ENCODE peak calls at places on chromosome 3, in nine cellular contexts. One of them, this sample, is unnamed.

GRCh38 chr3:23659274-23659673 is 146.5 kb upstream of the UBE2E1 start:
- DNase-seq in stimulated activated CD4-positive, alpha-beta T cell treated with anti-CD3 and anti-CD28 coated beads, Interleukin-15, amount 100 ng/mL, for 24 hours: no peak
- DNase-seq in H9: no peak
- DNase-seq in GM13976: peak
- DNase-seq in PC-3: no peak
- DNase-seq in activated CD8-positive, alpha-beta memory T cell treated with anti-CD3 and anti-CD28 coated beads for 1 hour: no peak
- DNase-seq in hippocampal formation: peak
- DNase-seq in HT1080: no peak
- DNase-seq in KG1: peak
- DNase-seq in this sample: peak

GRCh38 chr3:89335693-89336092 is 228.3 kb downstream of the EPHA3 start:
- DNase-seq in stimulated activated CD4-positive, alpha-beta T cell treated with anti-CD3 and anti-CD28 coated beads, Interleukin-15, amount 100 ng/mL, for 24 hours: no peak
- DNase-seq in HT1080: no peak
- DNase-seq in KG1: no peak
- DNase-seq in hippocampal formation: no peak
- DNase-seq in H9: no peak
- DNase-seq in activated CD8-positive, alpha-beta memory T cell treated with anti-CD3 and anti-CD28 coated beads for 1 hour: no peak
- DNase-seq in GM13976: no peak
- DNase-seq in PC-3: no peak
- DNase-seq in this sample: no peak

GRCh38 chr3:185070491-185071335 is 82.1 kb downstream of the C3orf70 start:
- DNase-seq in activated CD8-positive, alpha-beta memory T cell treated with anti-CD3 and anti-CD28 coated beads for 1 hour: no peak
- DNase-seq in PC-3: peak
- DNase-seq in HT1080: peak
- DNase-seq in GM13976: no peak
- DNase-seq in KG1: no peak
- DNase-seq in hippocampal formation: no peak
- DNase-seq in stimulated activated CD4-positive, alpha-beta T cell treated with anti-CD3 and anti-CD28 coated beads, Interleukin-15, amount 100 ng/mL, for 24 hours: no peak
- DNase-seq in H9: peak
- DNase-seq in this sample: no peak

GRCh38 chr3:138195491-138195890 is 8.4 kb downstream of the ARMC8 start:
- DNase-seq in H9: no peak
- DNase-seq in hippocampal formation: peak
- DNase-seq in GM13976: no peak
- DNase-seq in KG1: no peak
- DNase-seq in stimulated activated CD4-positive, alpha-beta T cell treated with anti-CD3 and anti-CD28 coated beads, Interleukin-15, amount 100 ng/mL, for 24 hours: no peak
- DNase-seq in activated CD8-positive, alpha-beta memory T cell treated with anti-CD3 and anti-CD28 coated beads for 1 hour: no peak
- DNase-seq in PC-3: no peak
- DNase-seq in HT1080: no peak
- DNase-seq in this sample: no peak

GRCh38 chr3:115239717-115240116 is 92.6 kb upstream of the ZBTB20 start:
- DNase-seq in H9: no peak
- DNase-seq in hippocampal formation: peak
- DNase-seq in activated CD8-positive, alpha-beta memory T cell treated with anti-CD3 and anti-CD28 coated beads for 1 hour: no peak
- DNase-seq in HT1080: peak
- DNase-seq in GM13976: no peak
- DNase-seq in stimulated activated CD4-positive, alpha-beta T cell treated with anti-CD3 and anti-CD28 coated beads, Interleukin-15, amount 100 ng/mL, for 24 hours: no peak
- DNase-seq in PC-3: peak
- DNase-seq in KG1: no peak
- DNase-seq in this sample: no peak

GRCh38 chr3:46811615-46812236 is 51.5 kb downstream of the MYL3 start:
- DNase-seq in GM13976: no peak
- DNase-seq in hippocampal formation: no peak
- DNase-seq in KG1: no peak
- DNase-seq in PC-3: no peak
- DNase-seq in HT1080: no peak
- DNase-seq in stimulated activated CD4-positive, alpha-beta T cell treated with anti-CD3 and anti-CD28 coated beads, Interleukin-15, amount 100 ng/mL, for 24 hours: no peak
- DNase-seq in activated CD8-positive, alpha-beta memory T cell treated with anti-CD3 and anti-CD28 coated beads for 1 hour: no peak
- DNase-seq in H9: peak
- DNase-seq in this sample: no peak

GRCh38 chr3:184361532-184361931 is at the start of the genes CLCN2 and POLR2H:
- DNase-seq in GM13976: peak
- DNase-seq in hippocampal formation: peak
- DNase-seq in PC-3: peak
- DNase-seq in KG1: no peak
- DNase-seq in H9: peak
- DNase-seq in activated CD8-positive, alpha-beta memory T cell treated with anti-CD3 and anti-CD28 coated beads for 1 hour: no peak
- DNase-seq in HT1080: peak
- DNase-seq in stimulated activated CD4-positive, alpha-beta T cell treated with anti-CD3 and anti-CD28 coated beads, Interleukin-15, amount 100 ng/mL, for 24 hours: peak
- DNase-seq in this sample: peak

GRCh38 chr3:159855599-159856495 is 132.8 kb upstream of the IL12A start:
- DNase-seq in hippocampal formation: no peak
- DNase-seq in H9: no peak
- DNase-seq in activated CD8-positive, alpha-beta memory T cell treated with anti-CD3 and anti-CD28 coated beads for 1 hour: no peak
- DNase-seq in HT1080: no peak
- DNase-seq in PC-3: peak
- DNase-seq in KG1: no peak
- DNase-seq in stimulated activated CD4-positive, alpha-beta T cell treated with anti-CD3 and anti-CD28 coated beads, Interleukin-15, amount 100 ng/mL, for 24 hours: no peak
- DNase-seq in GM13976: no peak
- DNase-seq in this sample: no peak

GRCh38 chr3:122392868-122393844 is 9.2 kb downstream of the FAM162A start:
- DNase-seq in hippocampal formation: peak
- DNase-seq in H9: no peak
- DNase-seq in stimulated activated CD4-positive, alpha-beta T cell treated with anti-CD3 and anti-CD28 coated beads, Interleukin-15, amount 100 ng/mL, for 24 hours: no peak
- DNase-seq in activated CD8-positive, alpha-beta memory T cell treated with anti-CD3 and anti-CD28 coated beads for 1 hour: no peak
- DNase-seq in KG1: peak
- DNase-seq in HT1080: peak
- DNase-seq in PC-3: peak
- DNase-seq in GM13976: peak
- DNase-seq in this sample: peak

GRCh38 chr3:134627831-134628230 is 23.0 kb downstream of the KY start:
- DNase-seq in H9: peak
- DNase-seq in stimulated activated CD4-positive, alpha-beta T cell treated with anti-CD3 and anti-CD28 coated beads, Interleukin-15, amount 100 ng/mL, for 24 hours: no peak
- DNase-seq in hippocampal formation: no peak
- DNase-seq in KG1: no peak
- DNase-seq in GM13976: no peak
- DNase-seq in activated CD8-positive, alpha-beta memory T cell treated with anti-CD3 and anti-CD28 coated beads for 1 hour: no peak
- DNase-seq in HT1080: peak
- DNase-seq in PC-3: peak
- DNase-seq in this sample: no peak

GRCh38 chr3:196518999-196519737 is 4.0 kb upstream of the SMCO1 start:
- DNase-seq in stimulated activated CD4-positive, alpha-beta T cell treated with anti-CD3 and anti-CD28 coated beads, Interleukin-15, amount 100 ng/mL, for 24 hours: peak
- DNase-seq in PC-3: peak
- DNase-seq in activated CD8-positive, alpha-beta memory T cell treated with anti-CD3 and anti-CD28 coated beads for 1 hour: no peak
- DNase-seq in HT1080: peak
- DNase-seq in KG1: peak
- DNase-seq in H9: peak
- DNase-seq in hippocampal formation: no peak
- DNase-seq in GM13976: peak
- DNase-seq in this sample: no peak

GRCh38 chr3:37074178-37074577 is 80.9 kb downstream of the MLH1 start:
- DNase-seq in stimulated activated CD4-positive, alpha-beta T cell treated with anti-CD3 and anti-CD28 coated beads, Interleukin-15, amount 100 ng/mL, for 24 hours: no peak
- DNase-seq in hippocampal formation: no peak
- DNase-seq in GM13976: no peak
- DNase-seq in PC-3: peak
- DNase-seq in activated CD8-positive, alpha-beta memory T cell treated with anti-CD3 and anti-CD28 coated beads for 1 hour: no peak
- DNase-seq in HT1080: peak
- DNase-seq in KG1: no peak
- DNase-seq in H9: no peak
- DNase-seq in this sample: no peak

GRCh38 chr3:195859061-195859845 is 47.5 kb upstream of the MUC4 start:
- DNase-seq in activated CD8-positive, alpha-beta memory T cell treated with anti-CD3 and anti-CD28 coated beads for 1 hour: peak
- DNase-seq in PC-3: peak
- DNase-seq in hippocampal formation: peak
- DNase-seq in HT1080: peak
- DNase-seq in GM13976: peak
- DNase-seq in H9: peak
- DNase-seq in stimulated activated CD4-positive, alpha-beta T cell treated with anti-CD3 and anti-CD28 coated beads, Interleukin-15, amount 100 ng/mL, for 24 hours: peak
- DNase-seq in KG1: peak
- DNase-seq in this sample: peak

GRCh38 chr3:126487151-126487771 is 11.6 kb upstream of the ZXDC start:
- DNase-seq in hippocampal formation: no peak
- DNase-seq in stimulated activated CD4-positive, alpha-beta T cell treated with anti-CD3 and anti-CD28 coated beads, Interleukin-15, amount 100 ng/mL, for 24 hours: peak
- DNase-seq in HT1080: peak
- DNase-seq in GM13976: no peak
- DNase-seq in H9: peak
- DNase-seq in KG1: peak
- DNase-seq in activated CD8-positive, alpha-beta memory T cell treated with anti-CD3 and anti-CD28 coated beads for 1 hour: no peak
- DNase-seq in PC-3: peak
- DNase-seq in this sample: no peak

GRCh38 chr3:184336484-184337230 is 743 bp upstream of the FAM131A start:
- DNase-seq in GM13976: peak
- DNase-seq in KG1: no peak
- DNase-seq in H9: no peak
- DNase-seq in activated CD8-positive, alpha-beta memory T cell treated with anti-CD3 and anti-CD28 coated beads for 1 hour: no peak
- DNase-seq in hippocampal formation: peak
- DNase-seq in stimulated activated CD4-positive, alpha-beta T cell treated with anti-CD3 and anti-CD28 coated beads, Interleukin-15, amount 100 ng/mL, for 24 hours: no peak
- DNase-seq in HT1080: peak
- DNase-seq in PC-3: peak
- DNase-seq in this sample: peak

GRCh38 chr3:90015688-90016356 is 908.4 kb downstream of the EPHA3 start:
- DNase-seq in activated CD8-positive, alpha-beta memory T cell treated with anti-CD3 and anti-CD28 coated beads for 1 hour: no peak
- DNase-seq in H9: no peak
- DNase-seq in KG1: no peak
- DNase-seq in GM13976: no peak
- DNase-seq in PC-3: peak
- DNase-seq in stimulated activated CD4-positive, alpha-beta T cell treated with anti-CD3 and anti-CD28 coated beads, Interleukin-15, amount 100 ng/mL, for 24 hours: no peak
- DNase-seq in HT1080: peak
- DNase-seq in hippocampal formation: no peak
- DNase-seq in this sample: no peak

GRCh38 chr3:180829409-180830405 is 82.8 kb upstream of the FXR1 start:
- DNase-seq in hippocampal formation: no peak
- DNase-seq in H9: no peak
- DNase-seq in activated CD8-positive, alpha-beta memory T cell treated with anti-CD3 and anti-CD28 coated beads for 1 hour: no peak
- DNase-seq in GM13976: peak
- DNase-seq in KG1: no peak
- DNase-seq in PC-3: no peak
- DNase-seq in HT1080: no peak
- DNase-seq in stimulated activated CD4-positive, alpha-beta T cell treated with anti-CD3 and anti-CD28 coated beads, Interleukin-15, amount 100 ng/mL, for 24 hours: no peak
- DNase-seq in this sample: no peak

GRCh38 chr3:100288288-100288894 is 27.6 kb downstream of the TBC1D23 start:
- DNase-seq in KG1: no peak
- DNase-seq in GM13976: no peak
- DNase-seq in activated CD8-positive, alpha-beta memory T cell treated with anti-CD3 and anti-CD28 coated beads for 1 hour: no peak
- DNase-seq in HT1080: no peak
- DNase-seq in hippocampal formation: no peak
- DNase-seq in stimulated activated CD4-positive, alpha-beta T cell treated with anti-CD3 and anti-CD28 coated beads, Interleukin-15, amount 100 ng/mL, for 24 hours: no peak
- DNase-seq in PC-3: no peak
- DNase-seq in H9: no peak
- DNase-seq in this sample: no peak

GRCh38 chr3:51386159-51386851 is 1.2 kb downstream of the MANF start:
- DNase-seq in GM13976: no peak
- DNase-seq in KG1: no peak
- DNase-seq in HT1080: no peak
- DNase-seq in PC-3: no peak
- DNase-seq in activated CD8-positive, alpha-beta memory T cell treated with anti-CD3 and anti-CD28 coated beads for 1 hour: no peak
- DNase-seq in stimulated activated CD4-positive, alpha-beta T cell treated with anti-CD3 and anti-CD28 coated beads, Interleukin-15, amount 100 ng/mL, for 24 hours: no peak
- DNase-seq in hippocampal formation: no peak
- DNase-seq in H9: peak
- DNase-seq in this sample: no peak

GRCh38 chr3:129248286-129248979 is 973 bp upstream of the COPG1 start:
- DNase-seq in hippocampal formation: no peak
- DNase-seq in H9: no peak
- DNase-seq in PC-3: peak
- DNase-seq in KG1: no peak
- DNase-seq in HT1080: no peak
- DNase-seq in GM13976: no peak
- DNase-seq in activated CD8-positive, alpha-beta memory T cell treated with anti-CD3 and anti-CD28 coated beads for 1 hour: no peak
- DNase-seq in stimulated activated CD4-positive, alpha-beta T cell treated with anti-CD3 and anti-CD28 coated beads, Interleukin-15, amount 100 ng/mL, for 24 hours: peak
- DNase-seq in this sample: no peak

GRCh38 chr3:19420159-19420558 is 271.8 kb downstream of the KCNH8 start:
- DNase-seq in hippocampal formation: no peak
- DNase-seq in activated CD8-positive, alpha-beta memory T cell treated with anti-CD3 and anti-CD28 coated beads for 1 hour: no peak
- DNase-seq in HT1080: no peak
- DNase-seq in stimulated activated CD4-positive, alpha-beta T cell treated with anti-CD3 and anti-CD28 coated beads, Interleukin-15, amount 100 ng/mL, for 24 hours: no peak
- DNase-seq in GM13976: no peak
- DNase-seq in PC-3: no peak
- DNase-seq in H9: no peak
- DNase-seq in KG1: no peak
- DNase-seq in this sample: no peak

GRCh38 chr3:140459462-140459861 is 218.4 kb upstream of the TRIM42 start:
- DNase-seq in stimulated activated CD4-positive, alpha-beta T cell treated with anti-CD3 and anti-CD28 coated beads, Interleukin-15, amount 100 ng/mL, for 24 hours: no peak
- DNase-seq in hippocampal formation: no peak
- DNase-seq in HT1080: no peak
- DNase-seq in GM13976: no peak
- DNase-seq in PC-3: no peak
- DNase-seq in activated CD8-positive, alpha-beta memory T cell treated with anti-CD3 and anti-CD28 coated beads for 1 hour: no peak
- DNase-seq in H9: no peak
- DNase-seq in KG1: no peak
- DNase-seq in this sample: no peak

GRCh38 chr3:195209836-195210551 is 61.0 kb downstream of the XXYLT1 start:
- DNase-seq in H9: no peak
- DNase-seq in GM13976: no peak
- DNase-seq in stimulated activated CD4-positive, alpha-beta T cell treated with anti-CD3 and anti-CD28 coated beads, Interleukin-15, amount 100 ng/mL, for 24 hours: no peak
- DNase-seq in PC-3: no peak
- DNase-seq in hippocampal formation: no peak
- DNase-seq in activated CD8-positive, alpha-beta memory T cell treated with anti-CD3 and anti-CD28 coated beads for 1 hour: no peak
- DNase-seq in KG1: no peak
- DNase-seq in HT1080: no peak
- DNase-seq in this sample: no peak

GRCh38 chr3:144840866-144841265 is 869.2 kb downstream of the DIPK2A start:
- DNase-seq in KG1: no peak
- DNase-seq in PC-3: no peak
- DNase-seq in activated CD8-positive, alpha-beta memory T cell treated with anti-CD3 and anti-CD28 coated beads for 1 hour: no peak
- DNase-seq in stimulated activated CD4-positive, alpha-beta T cell treated with anti-CD3 and anti-CD28 coated beads, Interleukin-15, amount 100 ng/mL, for 24 hours: no peak
- DNase-seq in H9: no peak
- DNase-seq in GM13976: no peak
- DNase-seq in hippocampal formation: no peak
- DNase-seq in HT1080: peak
- DNase-seq in this sample: no peak

GRCh38 chr3:24956613-24957012 is 462.0 kb upstream of the THRB start:
- DNase-seq in GM13976: no peak
- DNase-seq in HT1080: no peak
- DNase-seq in activated CD8-positive, alpha-beta memory T cell treated with anti-CD3 and anti-CD28 coated beads for 1 hour: no peak
- DNase-seq in KG1: no peak
- DNase-seq in hippocampal formation: no peak
- DNase-seq in PC-3: no peak
- DNase-seq in stimulated activated CD4-positive, alpha-beta T cell treated with anti-CD3 and anti-CD28 coated beads, Interleukin-15, amount 100 ng/mL, for 24 hours: no peak
- DNase-seq in H9: no peak
- DNase-seq in this sample: no peak

GRCh38 chr3:66302288-66302687 is 81.5 kb downstream of the SLC25A26 start:
- DNase-seq in activated CD8-positive, alpha-beta memory T cell treated with anti-CD3 and anti-CD28 coated beads for 1 hour: no peak
- DNase-seq in stimulated activated CD4-positive, alpha-beta T cell treated with anti-CD3 and anti-CD28 coated beads, Interleukin-15, amount 100 ng/mL, for 24 hours: peak
- DNase-seq in HT1080: no peak
- DNase-seq in KG1: no peak
- DNase-seq in PC-3: no peak
- DNase-seq in hippocampal formation: no peak
- DNase-seq in H9: no peak
- DNase-seq in GM13976: no peak
- DNase-seq in this sample: no peak

GRCh38 chr3:43062556-43063040 is 43.3 kb downstream of the POMGNT2 start:
- DNase-seq in activated CD8-positive, alpha-beta memory T cell treated with anti-CD3 and anti-CD28 coated beads for 1 hour: no peak
- DNase-seq in H9: no peak
- DNase-seq in stimulated activated CD4-positive, alpha-beta T cell treated with anti-CD3 and anti-CD28 coated beads, Interleukin-15, amount 100 ng/mL, for 24 hours: no peak
- DNase-seq in KG1: no peak
- DNase-seq in hippocampal formation: no peak
- DNase-seq in PC-3: no peak
- DNase-seq in GM13976: no peak
- DNase-seq in HT1080: no peak
- DNase-seq in this sample: no peak

GRCh38 chr3:22045882-22046281 is 294.9 kb upstream of the ZNF385D start:
- DNase-seq in GM13976: no peak
- DNase-seq in stimulated activated CD4-positive, alpha-beta T cell treated with anti-CD3 and anti-CD28 coated beads, Interleukin-15, amount 100 ng/mL, for 24 hours: no peak
- DNase-seq in HT1080: no peak
- DNase-seq in PC-3: no peak
- DNase-seq in activated CD8-positive, alpha-beta memory T cell treated with anti-CD3 and anti-CD28 coated beads for 1 hour: no peak
- DNase-seq in H9: no peak
- DNase-seq in hippocampal formation: no peak
- DNase-seq in KG1: no peak
- DNase-seq in this sample: no peak

GRCh38 chr3:109073116-109073515 is 44.8 kb downstream of the MORC1 start:
- DNase-seq in KG1: no peak
- DNase-seq in hippocampal formation: no peak
- DNase-seq in HT1080: no peak
- DNase-seq in PC-3: no peak
- DNase-seq in stimulated activated CD4-positive, alpha-beta T cell treated with anti-CD3 and anti-CD28 coated beads, Interleukin-15, amount 100 ng/mL, for 24 hours: no peak
- DNase-seq in GM13976: no peak
- DNase-seq in activated CD8-positive, alpha-beta memory T cell treated with anti-CD3 and anti-CD28 coated beads for 1 hour: no peak
- DNase-seq in H9: no peak
- DNase-seq in this sample: no peak

GRCh38 chr3:21506061-21506460 is 244.9 kb downstream of the ZNF385D start:
- DNase-seq in activated CD8-positive, alpha-beta memory T cell treated with anti-CD3 and anti-CD28 coated beads for 1 hour: no peak
- DNase-seq in HT1080: no peak
- DNase-seq in H9: no peak
- DNase-seq in KG1: no peak
- DNase-seq in hippocampal formation: no peak
- DNase-seq in PC-3: no peak
- DNase-seq in GM13976: no peak
- DNase-seq in stimulated activated CD4-positive, alpha-beta T cell treated with anti-CD3 and anti-CD28 coated beads, Interleukin-15, amount 100 ng/mL, for 24 hours: no peak
- DNase-seq in this sample: no peak

This sample was measured in germinal center.